ENCODE peak calls at places on chromosomes 4 and X, in six cellular contexts. G, R, Y, J, L and S are unnamed samples.
A peak's percentile ranks its signal among the peaks of the same experiment; 100 is the strongest.

GRCh38 chr4:126779446-126780166 is 853.2 kb upstream of the INTU start:
- DNase-seq in G (no peak), R (no peak), Y (no peak), J (no peak), L (no peak), S (no peak)

GRCh38 chr4:77232653-77233052 is 75.6 kb downstream of the CCNG2 start:
- DNase-seq in G (no peak), R (no peak), Y (no peak), J (no peak), L (no peak), S (no peak)

GRCh38 chrX:338281-338835 is 19.8 kb upstream of the GTPBP6 start:
- DNase-seq in G (no peak), R (no peak), Y (no peak), J (peak; percentile 26), L (no peak), S (peak; percentile 18)

GRCh38 chrX:39718951-39719350 is 378.8 kb downstream of the BCOR start:
- DNase-seq in G (no peak), R (no peak), Y (no peak), J (no peak), L (no peak), S (no peak)

GRCh38 chr4:109412805-109413204 is 20.8 kb upstream of the SEC24B start:
- DNase-seq in G (no peak), R (no peak), Y (no peak), J (no peak), L (no peak), S (no peak)

GRCh38 chr4:39637572-39638357 is 900 bp downstream of the SMIM14 start:
- DNase-seq in G (peak; percentile 70), R (peak; percentile 63), Y (peak; percentile 31), J (peak; percentile 65), L (peak; percentile 20), S (peak; percentile 62)

GRCh38 chr4:16627999-16628398 is 270.4 kb downstream of the LDB2 start:
- DNase-seq in G (no peak), R (no peak), Y (no peak), J (no peak), L (no peak), S (no peak)

GRCh38 chrX:2735270-2735669 is 16.6 kb upstream of the XG start:
- DNase-seq in G (no peak), R (no peak), Y (no peak), J (no peak), L (no peak), S (no peak)

GRCh38 chrX:153948002-153948466 is 3.6 kb upstream of the RENBP start:
- DNase-seq in G (no peak), R (no peak), Y (no peak), J (no peak), L (no peak), S (no peak)

GRCh38 chr4:111689731-111690130 is 455.5 kb upstream of the FAM241A start:
- DNase-seq in G (no peak), R (no peak), Y (no peak), J (no peak), L (no peak), S (no peak)

GRCh38 chr4:91502365-91502764 is 801.4 kb upstream of the GRID2 start:
- DNase-seq in G (peak; percentile 30), R (no peak), Y (no peak), J (no peak), L (no peak), S (no peak)

GRCh38 chr4:16337936-16338335 is 111.7 kb upstream of the TAPT1 start:
- DNase-seq in G (no peak), R (no peak), Y (no peak), J (no peak), L (no peak), S (no peak)

GRCh38 chr4:3371581-3372001 is 70.2 kb upstream of the HGFAC start:
- DNase-seq in G (no peak), R (no peak), Y (no peak), J (no peak), L (no peak), S (peak; percentile 42)

GRCh38 chr4:156252300-156253016 is 298.8 kb upstream of the CTSO start:
- DNase-seq in G (no peak), R (no peak), Y (no peak), J (no peak), L (no peak), S (no peak)

GRCh38 chr4:114036426-114036825 is 57.0 kb upstream of the ARSJ start:
- DNase-seq in G (peak; percentile 28), R (no peak), Y (no peak), J (no peak), L (no peak), S (no peak)

GRCh38 chrX:47687249-47687648 is 28.3 kb upstream of the UXT start:
- DNase-seq in G (no peak), R (no peak), Y (no peak), J (no peak), L (no peak), S (no peak)

GRCh38 chr4:173319696-173320095 is 14.5 kb downstream of the HMGB2 start:
- DNase-seq in G (no peak), R (no peak), Y (no peak), J (no peak), L (no peak), S (no peak)

GRCh38 chr4:7239101-7239820 is 46.9 kb downstream of the SORCS2 start:
- DNase-seq in G (no peak), R (no peak), Y (no peak), J (no peak), L (no peak), S (no peak)

GRCh38 chr4:20618010-20618409 is 82.2 kb upstream of the PACRGL start:
- DNase-seq in G (peak; percentile 48), R (peak; percentile 61), Y (no peak), J (peak; percentile 63), L (no peak), S (no peak)

DNA sequence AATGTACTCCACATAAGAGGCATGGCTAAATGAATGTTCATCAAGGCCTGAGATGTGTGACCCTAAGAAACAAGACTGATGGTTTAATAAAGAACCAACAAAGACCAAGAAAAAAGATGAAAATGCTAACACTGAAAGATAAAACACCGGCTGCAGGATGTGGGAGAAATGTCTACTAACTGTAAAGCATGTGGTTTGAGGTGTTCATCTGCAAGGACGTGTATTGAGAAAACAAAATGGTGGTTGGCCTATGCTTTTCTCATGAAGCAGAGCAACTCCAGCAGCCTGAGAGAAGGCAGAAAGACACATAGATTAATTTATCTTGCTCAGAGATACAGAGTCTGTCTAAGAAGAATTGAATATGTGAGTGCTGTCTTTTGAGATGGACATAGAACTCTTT is 109.3 kb downstream of the KDR start:
- DNase-seq in G (no peak), R (no peak), Y (no peak), J (no peak), L (no peak), S (no peak)
- TF ChIP-seq CTCF in G (no peak), R (no peak), Y (no peak), J (no peak), L (no peak), S (no peak)

DNA sequence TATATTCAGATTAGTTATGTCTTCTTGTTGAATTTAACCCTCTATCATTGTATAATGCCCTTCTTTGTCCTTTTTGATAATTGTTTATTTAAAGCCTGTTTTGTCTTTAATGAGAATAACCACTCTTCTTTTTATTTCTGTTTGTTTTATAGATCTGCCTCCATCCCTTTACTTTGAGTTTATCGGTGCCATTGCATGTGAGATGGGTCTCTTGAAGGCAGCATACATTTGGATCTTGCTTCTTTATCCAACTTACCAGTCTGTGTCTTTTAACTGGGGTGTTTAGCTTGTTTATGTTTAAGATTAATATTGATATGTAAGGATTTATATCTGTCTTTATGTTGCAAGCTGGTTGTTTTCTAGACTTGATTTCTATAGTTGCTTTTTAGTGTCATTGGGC is 115.8 kb downstream of the RTL3 start:
- DNase-seq in G (no peak), R (no peak), Y (no peak), J (no peak), L (no peak), S (no peak)
- TF ChIP-seq CTCF in G (no peak), R (no peak), Y (no peak), J (no peak), L (no peak), S (no peak)

DNA sequence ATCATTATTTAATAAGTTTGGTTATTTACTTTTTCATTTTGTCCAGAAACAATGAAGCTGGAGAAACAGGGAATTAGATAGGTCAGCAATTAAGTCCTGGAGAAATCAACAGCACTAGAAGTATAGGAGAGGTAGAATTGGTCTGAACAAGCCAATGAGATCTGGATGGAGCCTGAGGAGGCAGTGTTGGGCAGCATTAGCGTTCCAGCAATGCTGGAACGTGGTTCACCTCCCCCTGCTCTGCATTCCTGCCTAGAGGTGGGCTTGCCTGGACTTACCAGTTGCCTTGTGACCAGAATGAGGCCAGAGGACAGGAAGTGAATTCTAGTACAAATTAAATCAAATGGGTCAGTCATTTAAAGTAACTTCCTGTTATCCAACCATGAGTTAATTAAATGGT is 4.6 kb downstream of the RASSF6 start:
- DNase-seq in G (no peak), R (no peak), Y (no peak), J (no peak), L (no peak), S (no peak)
- TF ChIP-seq CTCF in G (no peak), R (no peak), Y (no peak), J (no peak), L (no peak), S (no peak)

DNA sequence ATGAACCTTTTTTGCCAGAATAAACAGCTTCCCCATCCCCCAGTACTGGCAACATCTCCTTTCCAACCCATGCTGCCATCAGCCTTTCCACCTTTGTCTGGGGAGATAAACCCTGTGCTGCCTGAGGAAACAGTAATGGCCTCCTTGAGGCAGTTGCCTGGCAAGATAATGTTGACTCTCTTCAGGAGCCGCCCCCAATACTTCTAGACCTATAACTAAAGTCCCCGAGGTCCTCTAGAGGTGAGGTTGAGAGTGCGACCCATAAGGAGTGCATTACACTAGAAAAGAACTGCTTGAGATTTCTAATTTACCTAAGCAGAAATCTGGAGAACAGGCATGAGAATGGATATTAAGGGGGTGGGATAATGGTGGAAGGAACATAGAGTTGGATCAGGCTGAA is 963.2 kb upstream of the PCDH7 start:
- DNase-seq in G (no peak), R (no peak), Y (no peak), J (no peak), L (no peak), S (no peak)
- TF ChIP-seq CTCF in G (no peak), R (no peak), Y (no peak), J (no peak), L (no peak), S (no peak)

GRCh38 chrX:116204947-116205346 is 34.4 kb downstream of the AGTR2 start:
- DNase-seq in G (peak; percentile 4), R (no peak), Y (no peak), J (no peak), L (no peak), S (no peak)
- TF ChIP-seq CTCF in G (no peak), R (peak; percentile 68), Y (peak; percentile 61), J (peak; percentile 22), L (peak; percentile 51), S (peak; percentile 87)

DNA sequence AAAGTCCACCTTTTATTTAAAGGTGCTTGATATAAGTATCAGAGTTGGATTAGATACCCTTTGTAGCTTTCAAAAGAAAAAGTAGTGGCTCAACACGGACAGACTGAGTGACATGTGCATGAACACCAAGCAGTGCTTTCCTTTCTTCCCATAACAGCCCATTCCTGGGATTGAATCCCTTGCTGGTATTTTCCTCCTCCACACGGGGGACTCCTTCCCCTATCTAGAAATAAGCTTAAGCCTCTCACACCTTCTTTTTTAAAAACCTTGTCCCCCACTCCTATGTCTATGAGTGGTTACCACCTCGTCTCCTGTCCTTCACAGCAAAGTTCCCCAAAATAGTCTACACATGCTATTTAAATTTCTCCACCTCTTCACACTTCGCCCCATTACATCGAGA is 5.1 kb downstream of the AP1S2 start:
- DNase-seq in G (no peak), R (no peak), Y (no peak), J (no peak), L (no peak), S (no peak)
- TF ChIP-seq CTCF in G (no peak), R (no peak), Y (no peak), J (no peak), L (no peak), S (no peak)